ENCODE peak calls at places on chromosome 22, in six cellular contexts. R, K, G, P, B and C are unnamed samples.

GRCh38 chr22:30195245-30196140 is 51.1 kb downstream of the LIF start:
- DNase-seq in R (no peak), B (no peak), K (no peak), G (no peak), P (no peak), C (no peak)

GRCh38 chr22:48475661-48476345 is 1351.9 kb downstream of the BRD1 start:
- DNase-seq in G (no peak), B (no peak), R (no peak), K (no peak), P (no peak), C (no peak)

GRCh38 chr22:30310881-30311771 is 15.6 kb downstream of the TBC1D10A start:
- DNase-seq in R (no peak), P (no peak), B (no peak), K (no peak), G (peak), C (peak)

GRCh38 chr22:38569972-38570840 is at the start of gene DMC1:
- DNase-seq in K (peak), R (peak), P (peak), G (peak), B (peak), C (peak)

GRCh38 chr22:11613898-11614755 is 3913.9 kb upstream of the OR11H1 start:
- DNase-seq in B (no peak), G (no peak), P (no peak), R (no peak), K (no peak), C (no peak)

GRCh38 chr22:43789452-43789851 is 22.7 kb downstream of the EFCAB6 start:
- DNase-seq in R (no peak), K (no peak), G (peak), P (no peak), B (no peak), C (peak)

GRCh38 chr22:17972385-17973181 is 51.8 kb downstream of the MICAL3 start:
- DNase-seq in B (peak), R (no peak), K (no peak), G (peak), P (no peak), C (no peak)

GRCh38 chr22:49712195-49712791 is 115.4 kb downstream of the BRD1 start:
- DNase-seq in G (no peak), P (no peak), B (no peak), K (no peak), R (no peak), C (no peak)

GRCh38 chr22:27043246-27043645 is 385.9 kb downstream of the MIAT start:
- DNase-seq in B (no peak), G (no peak), R (no peak), P (no peak), K (no peak), C (no peak)

GRCh38 chr22:46676479-46676878 is 56.3 kb downstream of the GRAMD4 start:
- DNase-seq in P (no peak), K (no peak), B (no peak), G (no peak), R (no peak), C (no peak)

GRCh38 chr22:43262990-43263644 is 76.2 kb upstream of the TTLL12 start:
- DNase-seq in R (no peak), G (no peak), K (no peak), P (peak), B (no peak), C (no peak)

GRCh38 chr22:48486163-48486957 is 1341.3 kb downstream of the BRD1 start:
- DNase-seq in B (no peak), R (no peak), G (no peak), P (no peak), K (no peak), C (no peak)

GRCh38 chr22:31508536-31508935 is 12.2 kb downstream of the SFI1 start:
- DNase-seq in K (no peak), P (no peak), G (no peak), R (no peak), B (no peak), C (no peak)

GRCh38 chr22:50702261-50702671 is 29.6 kb downstream of the SHANK3 start:
- DNase-seq in B (no peak), G (no peak), R (no peak), P (no peak), K (no peak), C (no peak)